ENCODE peak calls at places on chromosomes 11 and 22, in five cellular contexts. One of them, this sample, is unnamed.

GRCh38 chr11:99015634-99016454 is 4.9 kb upstream of the CNTN5 start:
- DNase-seq in stomach: no peak
- DNase-seq in HCT116: peak; percentile 12
- DNase-seq in sigmoid colon: no peak
- DNase-seq in breast epithelium: no peak
- DNase-seq in this sample: no peak

GRCh38 chr11:10561947-10562346 is 6.5 kb downstream of the LYVE1 start:
- DNase-seq in sigmoid colon: no peak
- DNase-seq in stomach: no peak
- DNase-seq in breast epithelium: no peak
- DNase-seq in HCT116: no peak
- DNase-seq in this sample: no peak

GRCh38 chr22:20552913-20553401 is 45.5 kb downstream of the MED15 start:
- DNase-seq in HCT116: no peak
- DNase-seq in stomach: no peak
- DNase-seq in breast epithelium: no peak
- DNase-seq in sigmoid colon: peak; percentile 67
- DNase-seq in this sample: no peak

GRCh38 chr11:64862914-64863313 is 15.5 kb downstream of the EHD1 start:
- DNase-seq in HCT116: no peak
- DNase-seq in stomach: no peak
- DNase-seq in sigmoid colon: peak; percentile 73
- DNase-seq in breast epithelium: no peak
- DNase-seq in this sample: no peak

GRCh38 chr11:60455531-60456042 is at the start of gene MS4A1:
- DNase-seq in breast epithelium: no peak
- DNase-seq in HCT116: no peak
- DNase-seq in stomach: no peak
- DNase-seq in sigmoid colon: no peak
- DNase-seq in this sample: no peak

GRCh38 chr11:57800444-57801184 is 39.0 kb downstream of the CTNND1 start:
- DNase-seq in breast epithelium: no peak
- DNase-seq in HCT116: peak; percentile 51
- DNase-seq in stomach: no peak
- DNase-seq in sigmoid colon: no peak
- DNase-seq in this sample: no peak

GRCh38 chr11:66112041-66112491 is 42.0 kb downstream of the PACS1 start:
- DNase-seq in HCT116: no peak
- DNase-seq in stomach: no peak
- DNase-seq in breast epithelium: no peak
- DNase-seq in sigmoid colon: no peak
- DNase-seq in this sample: no peak

GRCh38 chr11:82507288-82507687 is 226.4 kb downstream of the FAM181B start:
- DNase-seq in HCT116: no peak
- DNase-seq in breast epithelium: no peak
- DNase-seq in sigmoid colon: no peak
- DNase-seq in stomach: no peak
- DNase-seq in this sample: no peak

DNA sequence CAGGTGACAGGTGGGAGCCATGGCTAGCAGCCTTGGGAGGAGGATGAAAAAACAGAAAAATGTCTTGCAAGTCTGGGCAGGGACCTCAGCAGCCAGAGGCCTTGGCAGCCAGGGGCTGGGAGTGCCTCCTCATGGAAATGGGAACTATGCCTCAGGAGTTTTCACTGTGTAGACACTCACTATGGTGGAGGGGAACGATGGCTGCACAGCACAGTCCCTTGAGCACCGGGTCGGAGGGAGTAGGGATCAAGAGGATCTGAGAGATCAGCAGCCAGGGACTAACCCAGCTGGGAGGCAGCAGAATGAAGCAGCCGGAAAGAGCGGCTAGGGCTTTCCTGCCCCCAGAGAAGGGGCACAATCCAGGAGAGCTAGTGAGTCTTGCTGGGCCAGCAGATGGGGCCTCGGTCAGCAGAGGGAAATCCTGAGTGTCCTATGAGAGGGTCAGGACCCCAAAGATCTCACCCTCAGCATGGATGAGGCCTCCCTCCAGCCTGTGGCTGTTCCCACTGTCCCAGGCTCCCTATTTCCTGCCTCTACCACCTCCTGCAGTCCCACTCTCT is 6.2 kb upstream of the FTH1 start:
- DNase-seq in stomach: no peak
- DNase-seq in sigmoid colon: no peak
- DNase-seq in HCT116: no peak
- DNase-seq in breast epithelium: peak; percentile 53
- DNase-seq in this sample: no peak
- TF ChIP-seq CTCF in stomach: no peak
- TF ChIP-seq CTCF in sigmoid colon: no peak
- TF ChIP-seq CTCF in HCT116: no peak
- TF ChIP-seq CTCF in breast epithelium: no peak
- TF ChIP-seq CTCF in this sample: no peak

GRCh38 chr11:70129051-70129592 is 51.0 kb downstream of the ANO1 start:
- DNase-seq in sigmoid colon: no peak
- DNase-seq in HCT116: no peak
- DNase-seq in stomach: no peak
- DNase-seq in breast epithelium: peak; percentile 81
- DNase-seq in this sample: no peak
- TF ChIP-seq POLR2A in sigmoid colon: no peak
- TF ChIP-seq POLR2A in HCT116: no peak
- TF ChIP-seq POLR2A in stomach: no peak
- TF ChIP-seq POLR2A in breast epithelium: no peak
- TF ChIP-seq POLR2A in this sample: no peak

GRCh38 chr22:46070722-46071450 is 79.4 kb upstream of the PPARA start:
- DNase-seq in HCT116: no peak
- DNase-seq in sigmoid colon: peak; percentile 81
- DNase-seq in breast epithelium: peak; percentile 54
- DNase-seq in stomach: peak; percentile 71
- DNase-seq in this sample: peak; percentile 65
- TF ChIP-seq POLR2AphosphoS5 in HCT116: peak; percentile 2
- TF ChIP-seq POLR2AphosphoS5 in sigmoid colon: no peak
- TF ChIP-seq POLR2AphosphoS5 in breast epithelium: no peak
- TF ChIP-seq POLR2AphosphoS5 in stomach: peak; percentile 34
- TF ChIP-seq POLR2AphosphoS5 in this sample: no peak

GRCh38 chr22:42396621-42397331 is 35.4 kb downstream of the NFAM1 start:
- DNase-seq in HCT116: peak; percentile 3
- DNase-seq in breast epithelium: no peak
- DNase-seq in stomach: no peak
- DNase-seq in sigmoid colon: no peak
- DNase-seq in this sample: no peak
- TF ChIP-seq CTCF in HCT116: no peak
- TF ChIP-seq CTCF in breast epithelium: no peak
- TF ChIP-seq CTCF in stomach: no peak
- TF ChIP-seq CTCF in sigmoid colon: no peak
- TF ChIP-seq CTCF in this sample: peak; percentile 9

DNA sequence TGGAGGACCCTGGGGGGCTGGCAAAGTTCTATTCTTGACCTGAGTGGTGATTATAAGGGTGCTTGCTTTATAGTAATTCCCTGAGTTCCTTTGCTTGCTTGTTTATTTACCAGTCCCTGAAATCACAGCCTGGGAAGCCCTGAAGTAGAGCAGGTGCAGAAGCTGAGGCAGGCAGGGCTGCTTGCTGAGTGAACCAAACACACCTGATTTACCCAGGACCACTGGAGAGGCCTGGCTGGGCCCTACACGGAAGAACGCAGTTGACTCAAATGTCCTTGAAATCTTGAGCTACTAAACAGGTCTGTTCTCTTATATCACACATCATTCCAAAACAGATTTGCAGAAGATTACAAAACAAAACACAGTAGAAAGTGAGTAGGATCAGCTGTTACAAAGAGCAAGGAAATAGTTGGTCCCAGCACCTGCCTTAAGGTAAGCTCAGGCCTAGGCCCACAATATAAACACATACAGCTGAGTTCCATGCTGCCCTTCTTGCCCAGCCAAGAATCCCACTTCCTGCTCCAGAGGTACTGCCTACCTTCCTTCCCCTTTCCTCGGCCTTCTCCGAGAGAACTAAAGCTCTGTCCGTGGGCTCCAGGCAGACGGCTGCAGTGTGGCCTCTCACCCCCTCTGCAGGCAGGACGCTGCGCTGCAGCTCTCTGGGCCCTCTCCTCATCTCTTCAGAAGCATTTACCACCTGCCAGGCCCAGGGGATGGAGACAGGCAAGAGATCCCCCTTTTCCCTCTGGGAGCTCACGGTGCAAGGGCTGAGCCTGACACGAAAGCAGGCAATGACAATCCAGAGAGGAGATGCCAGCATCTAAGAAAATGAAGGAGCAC is 46.1 kb upstream of the SCUBE2 start:
- DNase-seq in breast epithelium: peak; percentile 82
- DNase-seq in stomach: peak; percentile 84
- DNase-seq in sigmoid colon: peak; percentile 89
- DNase-seq in HCT116: peak; percentile 36
- DNase-seq in this sample: peak; percentile 78
- TF ChIP-seq POLR2A in breast epithelium: no peak
- TF ChIP-seq POLR2A in stomach: no peak
- TF ChIP-seq POLR2A in sigmoid colon: no peak
- TF ChIP-seq POLR2A in HCT116: no peak
- TF ChIP-seq POLR2A in this sample: no peak

GRCh38 chr11:862028-862703 is 19.5 kb downstream of the TSPAN4 start:
- DNase-seq in sigmoid colon: no peak
- DNase-seq in stomach: peak; percentile 58
- DNase-seq in HCT116: no peak
- DNase-seq in breast epithelium: no peak
- DNase-seq in this sample: no peak
- TF ChIP-seq POLR2AphosphoS5 in sigmoid colon: no peak
- TF ChIP-seq POLR2AphosphoS5 in stomach: no peak
- TF ChIP-seq POLR2AphosphoS5 in HCT116: no peak
- TF ChIP-seq POLR2AphosphoS5 in breast epithelium: no peak
- TF ChIP-seq POLR2AphosphoS5 in this sample: no peak

DNA sequence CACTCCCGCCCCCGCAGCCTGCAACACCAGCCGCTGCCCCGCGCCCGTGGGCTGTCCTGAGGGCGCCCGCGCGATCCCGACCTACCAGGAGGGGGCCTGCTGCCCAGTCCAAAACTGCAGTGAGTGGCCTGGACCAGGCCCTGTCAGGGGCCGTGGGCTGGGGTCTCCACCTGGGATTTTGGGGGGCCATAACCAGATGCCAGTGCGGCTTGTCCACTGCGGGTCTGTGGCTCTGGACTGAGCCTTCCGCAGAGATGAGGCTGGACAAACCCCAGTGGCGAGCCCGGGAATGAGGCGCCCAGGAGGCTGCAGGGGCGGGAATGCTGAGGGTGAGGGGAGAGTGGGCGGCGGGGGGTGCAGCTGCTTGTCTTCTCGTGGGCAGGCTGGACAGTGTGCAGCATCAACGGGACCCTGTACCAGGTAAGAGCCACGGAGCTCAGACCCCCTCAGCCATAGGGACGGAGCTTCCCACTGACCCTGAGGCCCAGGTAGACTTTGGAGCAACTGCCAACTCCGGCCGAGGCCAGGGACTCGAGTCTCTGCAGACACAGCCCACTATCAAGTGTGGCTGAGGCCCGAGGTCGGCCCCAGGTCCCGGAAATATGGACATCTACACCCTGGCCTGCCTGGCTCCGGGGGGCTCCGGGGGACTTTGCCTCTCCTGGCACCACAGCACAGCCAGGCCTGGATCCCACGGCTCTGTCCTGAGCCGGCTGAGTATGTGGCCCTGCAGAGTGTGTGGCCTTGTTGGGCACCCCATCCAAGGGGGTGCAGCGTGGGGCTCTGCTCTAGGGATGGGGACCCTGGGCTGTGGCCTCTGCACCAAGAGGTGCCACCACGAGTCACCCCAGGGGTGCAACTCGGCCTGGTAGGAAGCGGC is 24.7 kb upstream of the MUC5B start:
- DNase-seq in sigmoid colon: peak; percentile 58
- DNase-seq in HCT116: no peak
- DNase-seq in stomach: peak; percentile 24
- DNase-seq in breast epithelium: peak; percentile 45
- DNase-seq in this sample: peak; percentile 18
- TF ChIP-seq CTCF in sigmoid colon: no peak
- TF ChIP-seq CTCF in HCT116: no peak
- TF ChIP-seq CTCF in stomach: no peak
- TF ChIP-seq CTCF in breast epithelium: no peak
- TF ChIP-seq CTCF in this sample: no peak

DNA sequence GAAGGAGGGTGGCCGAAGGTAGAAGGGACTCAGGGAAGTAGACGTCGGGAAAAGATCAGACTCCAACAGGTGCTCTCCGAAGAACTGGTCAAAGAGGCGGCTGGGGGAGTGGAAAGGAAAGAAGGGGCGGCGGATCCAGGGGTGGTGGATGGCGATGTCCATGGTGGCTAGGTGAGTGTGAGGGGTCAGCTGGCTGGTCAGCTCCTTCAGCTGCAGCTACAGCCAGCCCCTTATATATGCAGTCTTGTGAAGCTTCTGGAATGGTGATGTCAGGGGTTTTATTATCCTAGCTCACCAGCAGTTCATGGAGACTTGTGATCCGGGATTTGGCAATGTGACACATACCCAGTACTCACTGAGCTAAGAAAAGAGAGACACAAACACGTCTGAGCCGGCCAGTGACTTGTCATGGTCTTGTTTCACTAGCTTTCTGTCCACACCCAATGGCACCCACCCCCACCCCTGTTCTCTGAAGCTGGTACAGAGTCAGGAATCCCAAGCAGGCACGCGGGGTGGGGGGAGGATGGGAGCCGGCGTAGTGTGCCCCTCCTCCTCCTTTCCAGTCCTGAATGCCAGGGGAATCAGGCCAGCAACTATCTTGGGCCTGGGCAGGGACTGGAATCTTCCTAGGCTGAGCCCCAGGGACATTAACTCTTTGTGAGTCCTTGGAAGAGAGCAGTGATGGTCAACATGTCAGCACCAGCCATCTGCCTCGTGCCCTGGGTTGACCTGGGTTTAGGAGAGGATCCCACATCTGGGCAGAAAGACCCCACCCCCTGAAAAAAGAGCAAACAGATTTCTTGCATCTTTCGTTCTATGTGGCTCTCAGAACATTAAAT is at the start of gene CRYAB:
- DNase-seq in breast epithelium: peak; percentile 81
- DNase-seq in stomach: peak; percentile 39
- DNase-seq in sigmoid colon: peak; percentile 96
- DNase-seq in HCT116: no peak
- DNase-seq in this sample: peak; percentile 75
- TF ChIP-seq POLR2A in breast epithelium: no peak
- TF ChIP-seq POLR2A in stomach: no peak
- TF ChIP-seq POLR2A in sigmoid colon: peak; percentile 86
- TF ChIP-seq POLR2A in HCT116: no peak
- TF ChIP-seq POLR2A in this sample: no peak

GRCh38 chr11:102116453-102117205 is 6.4 kb downstream of the YAP1 start:
- DNase-seq in HCT116: no peak
- DNase-seq in breast epithelium: no peak
- DNase-seq in stomach: no peak
- DNase-seq in sigmoid colon: no peak
- DNase-seq in this sample: no peak

GRCh38 chr11:102112654-102112926 is 2.3 kb downstream of the YAP1 start:
- DNase-seq in breast epithelium: no peak
- DNase-seq in HCT116: no peak
- DNase-seq in stomach: no peak
- DNase-seq in sigmoid colon: no peak
- DNase-seq in this sample: no peak

GRCh38 chr11:102114032-102114431 is 3.8 kb downstream of the YAP1 start:
- DNase-seq in stomach: no peak
- DNase-seq in HCT116: no peak
- DNase-seq in sigmoid colon: no peak
- DNase-seq in breast epithelium: no peak
- DNase-seq in this sample: no peak

GRCh38 chr11:102117472-102118113 is 7.3 kb downstream of the YAP1 start:
- DNase-seq in sigmoid colon: no peak
- DNase-seq in stomach: no peak
- DNase-seq in breast epithelium: no peak
- DNase-seq in HCT116: no peak
- DNase-seq in this sample: no peak

GRCh38 chr11:102115557-102115956 is 5.3 kb downstream of the YAP1 start:
- DNase-seq in sigmoid colon: no peak
- DNase-seq in stomach: no peak
- DNase-seq in breast epithelium: no peak
- DNase-seq in HCT116: no peak
- DNase-seq in this sample: peak; percentile 39
- TF ChIP-seq POLR2AphosphoS5 in sigmoid colon: no peak
- TF ChIP-seq POLR2AphosphoS5 in stomach: peak; percentile 72
- TF ChIP-seq POLR2AphosphoS5 in breast epithelium: no peak
- TF ChIP-seq POLR2AphosphoS5 in HCT116: no peak
- TF ChIP-seq POLR2AphosphoS5 in this sample: no peak

GRCh38 chr11:14266622-14267021 is 92.4 kb downstream of the RRAS2 start:
- DNase-seq in sigmoid colon: no peak
- DNase-seq in stomach: no peak
- DNase-seq in HCT116: no peak
- DNase-seq in breast epithelium: no peak
- DNase-seq in this sample: no peak
- TF ChIP-seq CTCF in sigmoid colon: no peak
- TF ChIP-seq CTCF in stomach: no peak
- TF ChIP-seq CTCF in HCT116: no peak
- TF ChIP-seq CTCF in breast epithelium: no peak
- TF ChIP-seq CTCF in this sample: no peak

This sample was measured in upper lobe of left lung.